ENCODE peak calls at places on chromosome X, in six cellular contexts. One of them, this sample, is unnamed.

GRCh38 chrX:110145854-110146253 is 142.9 kb downstream of the TMEM164 start:
- DNase-seq in iPS-NIHi11: peak
- DNase-seq in stimulated activated CD8-positive, alpha-beta memory T cell treated with anti-CD3 and anti-CD28 coated beads, Interleukin-15, amount 100 ng/mL, for 24 hours: no peak
- DNase-seq in activated CD4-positive, alpha-beta T cell treated with anti-CD3 and anti-CD28 coated beads, Interleukin-2, amount 50 U/mL, for 1 hour: no peak
- DNase-seq in hippocampal formation: peak
- DNase-seq in AG08395: peak
- DNase-seq in this sample: no peak

GRCh38 chrX:44474410-44474809 is 68.2 kb downstream of the FUNDC1 start:
- DNase-seq in stimulated activated CD8-positive, alpha-beta memory T cell treated with anti-CD3 and anti-CD28 coated beads, Interleukin-15, amount 100 ng/mL, for 24 hours: no peak
- DNase-seq in activated CD4-positive, alpha-beta T cell treated with anti-CD3 and anti-CD28 coated beads, Interleukin-2, amount 50 U/mL, for 1 hour: no peak
- DNase-seq in AG08395: peak
- DNase-seq in iPS-NIHi11: no peak
- DNase-seq in hippocampal formation: no peak
- DNase-seq in this sample: no peak

GRCh38 chrX:95754411-95754810 is 930.2 kb upstream of the DIAPH2 start:
- DNase-seq in stimulated activated CD8-positive, alpha-beta memory T cell treated with anti-CD3 and anti-CD28 coated beads, Interleukin-15, amount 100 ng/mL, for 24 hours: no peak
- DNase-seq in iPS-NIHi11: no peak
- DNase-seq in hippocampal formation: no peak
- DNase-seq in AG08395: no peak
- DNase-seq in activated CD4-positive, alpha-beta T cell treated with anti-CD3 and anti-CD28 coated beads, Interleukin-2, amount 50 U/mL, for 1 hour: no peak
- DNase-seq in this sample: no peak

GRCh38 chrX:43836435-43837184 is 45.6 kb downstream of the MAOB start:
- DNase-seq in AG08395: peak
- DNase-seq in activated CD4-positive, alpha-beta T cell treated with anti-CD3 and anti-CD28 coated beads, Interleukin-2, amount 50 U/mL, for 1 hour: no peak
- DNase-seq in iPS-NIHi11: no peak
- DNase-seq in hippocampal formation: peak
- DNase-seq in stimulated activated CD8-positive, alpha-beta memory T cell treated with anti-CD3 and anti-CD28 coated beads, Interleukin-15, amount 100 ng/mL, for 24 hours: no peak
- DNase-seq in this sample: no peak

GRCh38 chrX:65601530-65602281 is 65.7 kb upstream of the MSN start:
- DNase-seq in stimulated activated CD8-positive, alpha-beta memory T cell treated with anti-CD3 and anti-CD28 coated beads, Interleukin-15, amount 100 ng/mL, for 24 hours: no peak
- DNase-seq in activated CD4-positive, alpha-beta T cell treated with anti-CD3 and anti-CD28 coated beads, Interleukin-2, amount 50 U/mL, for 1 hour: peak
- DNase-seq in hippocampal formation: no peak
- DNase-seq in iPS-NIHi11: no peak
- DNase-seq in AG08395: peak
- DNase-seq in this sample: no peak

GRCh38 chrX:139058831-139059495 is 347.4 kb upstream of the FGF13 start:
- DNase-seq in AG08395: no peak
- DNase-seq in iPS-NIHi11: no peak
- DNase-seq in stimulated activated CD8-positive, alpha-beta memory T cell treated with anti-CD3 and anti-CD28 coated beads, Interleukin-15, amount 100 ng/mL, for 24 hours: no peak
- DNase-seq in hippocampal formation: no peak
- DNase-seq in activated CD4-positive, alpha-beta T cell treated with anti-CD3 and anti-CD28 coated beads, Interleukin-2, amount 50 U/mL, for 1 hour: no peak
- DNase-seq in this sample: no peak

GRCh38 chrX:84187501-84188319 is at the start of gene RPS6KA6:
- DNase-seq in iPS-NIHi11: peak
- DNase-seq in AG08395: peak
- DNase-seq in hippocampal formation: no peak
- DNase-seq in activated CD4-positive, alpha-beta T cell treated with anti-CD3 and anti-CD28 coated beads, Interleukin-2, amount 50 U/mL, for 1 hour: peak
- DNase-seq in stimulated activated CD8-positive, alpha-beta memory T cell treated with anti-CD3 and anti-CD28 coated beads, Interleukin-15, amount 100 ng/mL, for 24 hours: no peak
- DNase-seq in this sample: no peak

GRCh38 chrX:74085642-74086236 is 218.2 kb upstream of the ZCCHC13 start:
- DNase-seq in AG08395: no peak
- DNase-seq in stimulated activated CD8-positive, alpha-beta memory T cell treated with anti-CD3 and anti-CD28 coated beads, Interleukin-15, amount 100 ng/mL, for 24 hours: no peak
- DNase-seq in activated CD4-positive, alpha-beta T cell treated with anti-CD3 and anti-CD28 coated beads, Interleukin-2, amount 50 U/mL, for 1 hour: no peak
- DNase-seq in hippocampal formation: no peak
- DNase-seq in iPS-NIHi11: no peak
- DNase-seq in this sample: no peak

GRCh38 chrX:155314260-155314659 is 20.2 kb downstream of the CLIC2 start:
- DNase-seq in AG08395: no peak
- DNase-seq in activated CD4-positive, alpha-beta T cell treated with anti-CD3 and anti-CD28 coated beads, Interleukin-2, amount 50 U/mL, for 1 hour: no peak
- DNase-seq in hippocampal formation: no peak
- DNase-seq in stimulated activated CD8-positive, alpha-beta memory T cell treated with anti-CD3 and anti-CD28 coated beads, Interleukin-15, amount 100 ng/mL, for 24 hours: no peak
- DNase-seq in iPS-NIHi11: no peak
- DNase-seq in this sample: no peak

This sample was measured in NCI-H2171.